ENCODE peak calls at places on chromosomes 16 and 17, in eight cellular contexts. I is GM12891; Y is stomach; B is kidney glomerular epithelial cell; A is activated CD4-positive, alpha-beta T cell treated with anti-CD3 and anti-CD28 coated beads for 48 hours; L is WTC11; Z is posterior cingulate gyrus; N is effector memory CD4-positive, alpha-beta T cell. X is an unnamed sample.

GRCh38 chr17:1583569-1583968 is 21.0 kb upstream of the PITPNA start:
- DNase-seq in Z (no peak), L (no peak), B (no peak), N (no peak), A (no peak), Y (no peak), I (no peak), X (no peak)

GRCh38 chr16:8583199-8583598 is 7.1 kb downstream of the TMEM114 start:
- DNase-seq in N (no peak), B (no peak), Z (no peak), L (no peak), A (no peak), Y (no peak), I (no peak), X (no peak)

GRCh38 chr16:50190292-50190691 is 37.2 kb downstream of the TENT4B start:
- DNase-seq in A (no peak), Y (no peak), I (no peak), N (no peak), B (no peak), Z (no peak), L (no peak), X (no peak)

GRCh38 chr17:16980813-16981731 is 9.2 kb upstream of the TNFRSF13B start:
- DNase-seq in I (no peak), N (no peak), B (peak), Y (no peak), A (no peak), Z (no peak), L (no peak), X (no peak)

GRCh38 chr16:55873122-55873521 is 2.1 kb downstream of the CES5A start:
- DNase-seq in B (no peak), L (no peak), Z (no peak), I (no peak), N (no peak), A (no peak), Y (no peak), X (no peak)

GRCh38 chr16:595942-596735 is 6.3 kb downstream of the RAB40C start:
- DNase-seq in Y (no peak), I (no peak), N (no peak), A (no peak), B (no peak), L (no peak), Z (peak), X (peak)

GRCh38 chr16:75099738-75100615 is 16.6 kb downstream of the LDHD start:
- DNase-seq in Z (no peak), A (peak), L (no peak), I (no peak), N (no peak), B (no peak), Y (no peak), X (no peak)

GRCh38 chr17:282000-282911 is 70.4 kb downstream of the RPH3AL start:
- DNase-seq in A (no peak), I (no peak), N (no peak), L (no peak), Z (no peak), B (no peak), Y (no peak), X (no peak)

GRCh38 chr17:269616-270514 is 82.7 kb downstream of the RPH3AL start:
- DNase-seq in Y (no peak), L (no peak), I (no peak), N (no peak), B (no peak), Z (peak), A (no peak), X (no peak)

GRCh38 chr16:50680907-50681885 is at the start of gene SNX20:
- DNase-seq in N (peak), I (no peak), B (no peak), Y (peak), A (peak), L (no peak), Z (no peak), X (no peak)

GRCh38 chr16:15502041-15502725 is 67.8 kb downstream of the BMERB1 start:
- DNase-seq in B (peak), I (no peak), Y (no peak), Z (no peak), N (no peak), A (no peak), L (no peak), X (no peak)

GRCh38 chr16:321532-321931 is 31.0 kb downstream of the AXIN1 start:
- DNase-seq in B (no peak), N (no peak), L (no peak), A (no peak), Z (no peak), Y (no peak), I (no peak), X (no peak)

GRCh38 chr16:50308237-50308965 is 42.0 kb downstream of the ADCY7 start:
- DNase-seq in B (no peak), Y (peak), L (no peak), I (peak), N (no peak), Z (no peak), A (no peak), X (no peak)

GRCh38 chr17:73255671-73256181 is 6.0 kb downstream of the CPSF4L start:
- DNase-seq in B (peak), N (no peak), Y (peak), I (no peak), A (peak), L (peak), Z (peak), X (no peak)

GRCh38 chr17:8430966-8431365 is 4.7 kb upstream of the NDEL1 start:
- DNase-seq in A (no peak), Y (no peak), I (no peak), B (no peak), N (no peak), Z (no peak), L (no peak), X (no peak)

GRCh38 chr16:85625053-85625452 is 11.9 kb downstream of the GSE1 start:
- DNase-seq in A (no peak), N (no peak), I (no peak), B (no peak), Z (no peak), L (no peak), Y (peak), X (no peak)